ENCODE peak calls at places on chromosomes 11 and 22, in seven cellular contexts. One of them, this sample, is unnamed.

GRCh38 chr11:20559523-20560300 is 39.7 kb upstream of the SLC6A5 start:
- DNase-seq in RCC 7860: no peak
- DNase-seq in adrenal gland: no peak
- DNase-seq in NCI-H2107: no peak
- DNase-seq in RKO: no peak
- DNase-seq in endothelial cell: no peak
- DNase-seq in stimulated activated CD8-positive, alpha-beta memory T cell treated with anti-CD3 and anti-CD28 coated beads, Interleukin-15, amount 100 ng/mL, for 48 hours: no peak
- DNase-seq in this sample: no peak

GRCh38 chr11:28529540-28530410 is 421.6 kb downstream of the METTL15 start:
- DNase-seq in RCC 7860: peak
- DNase-seq in adrenal gland: no peak
- DNase-seq in NCI-H2107: no peak
- DNase-seq in RKO: peak
- DNase-seq in endothelial cell: peak
- DNase-seq in stimulated activated CD8-positive, alpha-beta memory T cell treated with anti-CD3 and anti-CD28 coated beads, Interleukin-15, amount 100 ng/mL, for 48 hours: no peak
- DNase-seq in this sample: peak

GRCh38 chr11:64258356-64258755 is 7.0 kb downstream of the PLCB3 start:
- DNase-seq in RCC 7860: no peak
- DNase-seq in adrenal gland: no peak
- DNase-seq in NCI-H2107: no peak
- DNase-seq in RKO: no peak
- DNase-seq in endothelial cell: no peak
- DNase-seq in stimulated activated CD8-positive, alpha-beta memory T cell treated with anti-CD3 and anti-CD28 coated beads, Interleukin-15, amount 100 ng/mL, for 48 hours: no peak
- DNase-seq in this sample: no peak

GRCh38 chr11:79950741-79951140 is 509.9 kb upstream of the TENM4 start:
- DNase-seq in RCC 7860: no peak
- DNase-seq in adrenal gland: no peak
- DNase-seq in NCI-H2107: no peak
- DNase-seq in RKO: no peak
- DNase-seq in endothelial cell: no peak
- DNase-seq in stimulated activated CD8-positive, alpha-beta memory T cell treated with anti-CD3 and anti-CD28 coated beads, Interleukin-15, amount 100 ng/mL, for 48 hours: no peak
- DNase-seq in this sample: no peak

GRCh38 chr11:67082071-67082791 is 25.6 kb downstream of the RHOD start:
- DNase-seq in RCC 7860: no peak
- DNase-seq in adrenal gland: no peak
- DNase-seq in NCI-H2107: no peak
- DNase-seq in RKO: no peak
- DNase-seq in endothelial cell: no peak
- DNase-seq in stimulated activated CD8-positive, alpha-beta memory T cell treated with anti-CD3 and anti-CD28 coated beads, Interleukin-15, amount 100 ng/mL, for 48 hours: no peak
- DNase-seq in this sample: no peak

GRCh38 chr11:118635237-118635591 is 27.8 kb downstream of the PHLDB1 start:
- DNase-seq in RCC 7860: no peak
- DNase-seq in adrenal gland: no peak
- DNase-seq in NCI-H2107: no peak
- DNase-seq in RKO: no peak
- DNase-seq in endothelial cell: no peak
- DNase-seq in stimulated activated CD8-positive, alpha-beta memory T cell treated with anti-CD3 and anti-CD28 coated beads, Interleukin-15, amount 100 ng/mL, for 48 hours: no peak
- DNase-seq in this sample: no peak

GRCh38 chr11:67486481-67487195 is 3.8 kb downstream of the AIP start:
- DNase-seq in RCC 7860: no peak
- DNase-seq in adrenal gland: no peak
- DNase-seq in NCI-H2107: no peak
- DNase-seq in RKO: no peak
- DNase-seq in endothelial cell: no peak
- DNase-seq in stimulated activated CD8-positive, alpha-beta memory T cell treated with anti-CD3 and anti-CD28 coated beads, Interleukin-15, amount 100 ng/mL, for 48 hours: no peak
- DNase-seq in this sample: no peak

GRCh38 chr11:109697140-109697843 is 275.3 kb downstream of the C11orf87 start:
- DNase-seq in RCC 7860: peak
- DNase-seq in adrenal gland: peak
- DNase-seq in NCI-H2107: no peak
- DNase-seq in RKO: peak
- DNase-seq in endothelial cell: peak
- DNase-seq in stimulated activated CD8-positive, alpha-beta memory T cell treated with anti-CD3 and anti-CD28 coated beads, Interleukin-15, amount 100 ng/mL, for 48 hours: no peak
- DNase-seq in this sample: peak

GRCh38 chr11:405976-406795 is 8.6 kb downstream of the SIGIRR start:
- DNase-seq in RCC 7860: no peak
- DNase-seq in adrenal gland: no peak
- DNase-seq in NCI-H2107: no peak
- DNase-seq in RKO: no peak
- DNase-seq in endothelial cell: no peak
- DNase-seq in stimulated activated CD8-positive, alpha-beta memory T cell treated with anti-CD3 and anti-CD28 coated beads, Interleukin-15, amount 100 ng/mL, for 48 hours: no peak
- DNase-seq in this sample: no peak

GRCh38 chr11:27293500-27294417 is 69.3 kb downstream of the CCDC34 start:
- DNase-seq in RCC 7860: no peak
- DNase-seq in adrenal gland: no peak
- DNase-seq in NCI-H2107: no peak
- DNase-seq in RKO: peak
- DNase-seq in endothelial cell: no peak
- DNase-seq in stimulated activated CD8-positive, alpha-beta memory T cell treated with anti-CD3 and anti-CD28 coated beads, Interleukin-15, amount 100 ng/mL, for 48 hours: no peak
- DNase-seq in this sample: peak

GRCh38 chr11:100619484-100619883 is 67.6 kb upstream of the ARHGAP42 start:
- DNase-seq in RCC 7860: no peak
- DNase-seq in adrenal gland: no peak
- DNase-seq in NCI-H2107: no peak
- DNase-seq in RKO: peak
- DNase-seq in endothelial cell: no peak
- DNase-seq in stimulated activated CD8-positive, alpha-beta memory T cell treated with anti-CD3 and anti-CD28 coated beads, Interleukin-15, amount 100 ng/mL, for 48 hours: no peak
- DNase-seq in this sample: peak

GRCh38 chr11:128653828-128654231 is 40.0 kb upstream of the FLI1 start:
- DNase-seq in RCC 7860: no peak
- DNase-seq in adrenal gland: no peak
- DNase-seq in NCI-H2107: no peak
- DNase-seq in RKO: no peak
- DNase-seq in endothelial cell: no peak
- DNase-seq in stimulated activated CD8-positive, alpha-beta memory T cell treated with anti-CD3 and anti-CD28 coated beads, Interleukin-15, amount 100 ng/mL, for 48 hours: no peak
- DNase-seq in this sample: peak

GRCh38 chr11:62324738-62325556 is 12.3 kb upstream of the ASRGL1 start:
- DNase-seq in RCC 7860: no peak
- DNase-seq in adrenal gland: peak
- DNase-seq in NCI-H2107: no peak
- DNase-seq in RKO: peak
- DNase-seq in endothelial cell: peak
- DNase-seq in stimulated activated CD8-positive, alpha-beta memory T cell treated with anti-CD3 and anti-CD28 coated beads, Interleukin-15, amount 100 ng/mL, for 48 hours: no peak
- DNase-seq in this sample: peak

GRCh38 chr22:22040908-22041307 is 58.3 kb upstream of the TOP3B start:
- DNase-seq in RCC 7860: no peak
- DNase-seq in adrenal gland: no peak
- DNase-seq in NCI-H2107: no peak
- DNase-seq in RKO: no peak
- DNase-seq in endothelial cell: no peak
- DNase-seq in stimulated activated CD8-positive, alpha-beta memory T cell treated with anti-CD3 and anti-CD28 coated beads, Interleukin-15, amount 100 ng/mL, for 48 hours: no peak
- DNase-seq in this sample: no peak

GRCh38 chr11:64058494-64058893 is 22.8 kb downstream of the FLRT1 start:
- DNase-seq in RCC 7860: no peak
- DNase-seq in adrenal gland: no peak
- DNase-seq in NCI-H2107: no peak
- DNase-seq in RKO: no peak
- DNase-seq in endothelial cell: no peak
- DNase-seq in stimulated activated CD8-positive, alpha-beta memory T cell treated with anti-CD3 and anti-CD28 coated beads, Interleukin-15, amount 100 ng/mL, for 48 hours: no peak
- DNase-seq in this sample: peak

GRCh38 chr11:69531071-69531716 is 49.7 kb downstream of the LINC01488 start:
- DNase-seq in RCC 7860: no peak
- DNase-seq in adrenal gland: no peak
- DNase-seq in NCI-H2107: no peak
- DNase-seq in RKO: no peak
- DNase-seq in endothelial cell: no peak
- DNase-seq in stimulated activated CD8-positive, alpha-beta memory T cell treated with anti-CD3 and anti-CD28 coated beads, Interleukin-15, amount 100 ng/mL, for 48 hours: no peak
- DNase-seq in this sample: no peak

GRCh38 chr11:789951-790350 is at the start of gene CEND1:
- DNase-seq in RCC 7860: no peak
- DNase-seq in adrenal gland: no peak
- DNase-seq in NCI-H2107: no peak
- DNase-seq in RKO: no peak
- DNase-seq in endothelial cell: peak
- DNase-seq in stimulated activated CD8-positive, alpha-beta memory T cell treated with anti-CD3 and anti-CD28 coated beads, Interleukin-15, amount 100 ng/mL, for 48 hours: no peak
- DNase-seq in this sample: no peak

GRCh38 chr11:43567396-43567975 is 113.1 kb upstream of the HSD17B12 start:
- DNase-seq in RCC 7860: peak
- DNase-seq in adrenal gland: no peak
- DNase-seq in NCI-H2107: no peak
- DNase-seq in RKO: peak
- DNase-seq in endothelial cell: no peak
- DNase-seq in stimulated activated CD8-positive, alpha-beta memory T cell treated with anti-CD3 and anti-CD28 coated beads, Interleukin-15, amount 100 ng/mL, for 48 hours: no peak
- DNase-seq in this sample: peak

GRCh38 chr11:13859986-13860385 is 102.5 kb upstream of the SPON1 start:
- DNase-seq in RCC 7860: no peak
- DNase-seq in adrenal gland: no peak
- DNase-seq in NCI-H2107: no peak
- DNase-seq in RKO: no peak
- DNase-seq in endothelial cell: no peak
- DNase-seq in stimulated activated CD8-positive, alpha-beta memory T cell treated with anti-CD3 and anti-CD28 coated beads, Interleukin-15, amount 100 ng/mL, for 48 hours: no peak
- DNase-seq in this sample: no peak

GRCh38 chr22:37300551-37301017 is 18.3 kb downstream of the CYTH4 start:
- DNase-seq in RCC 7860: no peak
- DNase-seq in adrenal gland: peak
- DNase-seq in NCI-H2107: no peak
- DNase-seq in RKO: no peak
- DNase-seq in endothelial cell: no peak
- DNase-seq in stimulated activated CD8-positive, alpha-beta memory T cell treated with anti-CD3 and anti-CD28 coated beads, Interleukin-15, amount 100 ng/mL, for 48 hours: no peak
- DNase-seq in this sample: no peak

GRCh38 chr22:44645083-44645482 is 56.9 kb upstream of the PRR5 start:
- DNase-seq in RCC 7860: no peak
- DNase-seq in adrenal gland: no peak
- DNase-seq in NCI-H2107: no peak
- DNase-seq in RKO: no peak
- DNase-seq in endothelial cell: no peak
- DNase-seq in stimulated activated CD8-positive, alpha-beta memory T cell treated with anti-CD3 and anti-CD28 coated beads, Interleukin-15, amount 100 ng/mL, for 48 hours: no peak
- DNase-seq in this sample: no peak

GRCh38 chr11:114229062-114229450 is 67.1 kb upstream of the NNMT start:
- DNase-seq in RCC 7860: no peak
- DNase-seq in adrenal gland: no peak
- DNase-seq in NCI-H2107: no peak
- DNase-seq in RKO: no peak
- DNase-seq in endothelial cell: no peak
- DNase-seq in stimulated activated CD8-positive, alpha-beta memory T cell treated with anti-CD3 and anti-CD28 coated beads, Interleukin-15, amount 100 ng/mL, for 48 hours: no peak
- DNase-seq in this sample: no peak

GRCh38 chr11:3014314-3014938 is 22.3 kb upstream of the NAP1L4 start:
- DNase-seq in RCC 7860: no peak
- DNase-seq in adrenal gland: no peak
- DNase-seq in NCI-H2107: no peak
- DNase-seq in RKO: no peak
- DNase-seq in endothelial cell: no peak
- DNase-seq in stimulated activated CD8-positive, alpha-beta memory T cell treated with anti-CD3 and anti-CD28 coated beads, Interleukin-15, amount 100 ng/mL, for 48 hours: no peak
- DNase-seq in this sample: no peak

GRCh38 chr11:113087716-113088115 is 126.5 kb downstream of the NCAM1 start:
- DNase-seq in RCC 7860: no peak
- DNase-seq in adrenal gland: no peak
- DNase-seq in NCI-H2107: no peak
- DNase-seq in RKO: no peak
- DNase-seq in endothelial cell: no peak
- DNase-seq in stimulated activated CD8-positive, alpha-beta memory T cell treated with anti-CD3 and anti-CD28 coated beads, Interleukin-15, amount 100 ng/mL, for 48 hours: no peak
- DNase-seq in this sample: no peak

GRCh38 chr11:37710031-37710430 is 1112.0 kb upstream of the RAG2 start:
- DNase-seq in RCC 7860: no peak
- DNase-seq in adrenal gland: no peak
- DNase-seq in NCI-H2107: no peak
- DNase-seq in RKO: no peak
- DNase-seq in endothelial cell: no peak
- DNase-seq in stimulated activated CD8-positive, alpha-beta memory T cell treated with anti-CD3 and anti-CD28 coated beads, Interleukin-15, amount 100 ng/mL, for 48 hours: no peak
- DNase-seq in this sample: no peak

GRCh38 chr22:29078036-29078868 is 5.4 kb downstream of the KREMEN1 start:
- DNase-seq in RCC 7860: no peak
- DNase-seq in adrenal gland: no peak
- DNase-seq in NCI-H2107: no peak
- DNase-seq in RKO: no peak
- DNase-seq in endothelial cell: no peak
- DNase-seq in stimulated activated CD8-positive, alpha-beta memory T cell treated with anti-CD3 and anti-CD28 coated beads, Interleukin-15, amount 100 ng/mL, for 48 hours: no peak
- DNase-seq in this sample: no peak

GRCh38 chr11:33775832-33776231 is 1.5 kb upstream of the FBXO3 start:
- DNase-seq in RCC 7860: no peak
- DNase-seq in adrenal gland: no peak
- DNase-seq in NCI-H2107: no peak
- DNase-seq in RKO: no peak
- DNase-seq in endothelial cell: no peak
- DNase-seq in stimulated activated CD8-positive, alpha-beta memory T cell treated with anti-CD3 and anti-CD28 coated beads, Interleukin-15, amount 100 ng/mL, for 48 hours: no peak
- DNase-seq in this sample: no peak

GRCh38 chr11:43130616-43131015 is 181.2 kb upstream of the API5 start:
- DNase-seq in RCC 7860: no peak
- DNase-seq in adrenal gland: peak
- DNase-seq in NCI-H2107: no peak
- DNase-seq in RKO: peak
- DNase-seq in endothelial cell: peak
- DNase-seq in stimulated activated CD8-positive, alpha-beta memory T cell treated with anti-CD3 and anti-CD28 coated beads, Interleukin-15, amount 100 ng/mL, for 48 hours: no peak
- DNase-seq in this sample: no peak

GRCh38 chr11:106286881-106287504 is 209.5 kb downstream of the AASDHPPT start:
- DNase-seq in RCC 7860: no peak
- DNase-seq in adrenal gland: no peak
- DNase-seq in NCI-H2107: no peak
- DNase-seq in RKO: no peak
- DNase-seq in endothelial cell: no peak
- DNase-seq in stimulated activated CD8-positive, alpha-beta memory T cell treated with anti-CD3 and anti-CD28 coated beads, Interleukin-15, amount 100 ng/mL, for 48 hours: no peak
- DNase-seq in this sample: no peak

GRCh38 chr22:20413217-20414058 is 19.5 kb downstream of the ZNF74 start:
- DNase-seq in RCC 7860: no peak
- DNase-seq in adrenal gland: no peak
- DNase-seq in NCI-H2107: no peak
- DNase-seq in RKO: no peak
- DNase-seq in endothelial cell: no peak
- DNase-seq in stimulated activated CD8-positive, alpha-beta memory T cell treated with anti-CD3 and anti-CD28 coated beads, Interleukin-15, amount 100 ng/mL, for 48 hours: no peak
- DNase-seq in this sample: no peak